ENCODE peak calls at places on chromosomes 2 and 18, in five cellular contexts. One of them, this sample, is unnamed.

GRCh38 chr2:199810422-199811250 is 40.4 kb downstream of the FTCDNL1 start:
- DNase-seq in SW480: no peak
- DNase-seq in astrocyte of the spinal cord: no peak
- DNase-seq in neural progenitor cell: no peak
- DNase-seq in adipocyte: peak; percentile 75
- DNase-seq in this sample: no peak

GRCh38 chr2:210502997-210503621 is 26.6 kb upstream of the LANCL1 start:
- DNase-seq in neural progenitor cell: peak; percentile 57
- DNase-seq in astrocyte of the spinal cord: peak; percentile 58
- DNase-seq in SW480: peak; percentile 44
- DNase-seq in adipocyte: peak; percentile 87
- DNase-seq in this sample: peak; percentile 57

GRCh38 chr2:31170071-31170698 is 31.9 kb upstream of the GALNT14 start:
- DNase-seq in astrocyte of the spinal cord: peak; percentile 56
- DNase-seq in SW480: peak; percentile 59
- DNase-seq in neural progenitor cell: peak; percentile 77
- DNase-seq in adipocyte: peak; percentile 80
- DNase-seq in this sample: peak; percentile 69

GRCh38 chr2:185316383-185316782 is 422.2 kb upstream of the FSIP2 start:
- DNase-seq in adipocyte: no peak
- DNase-seq in SW480: peak; percentile 1
- DNase-seq in neural progenitor cell: no peak
- DNase-seq in astrocyte of the spinal cord: no peak
- DNase-seq in this sample: no peak

GRCh38 chr18:6561029-6561861 is 146.5 kb upstream of the L3MBTL4 start:
- DNase-seq in astrocyte of the spinal cord: no peak
- DNase-seq in neural progenitor cell: peak; percentile 82
- DNase-seq in SW480: no peak
- DNase-seq in adipocyte: peak; percentile 48
- DNase-seq in this sample: no peak

GRCh38 chr2:39567507-39567906 is 98.2 kb upstream of the TMEM178A start:
- DNase-seq in SW480: no peak
- DNase-seq in astrocyte of the spinal cord: peak; percentile 83
- DNase-seq in adipocyte: peak; percentile 50
- DNase-seq in neural progenitor cell: no peak
- DNase-seq in this sample: no peak

GRCh38 chr2:69298862-69299261 is 88.2 kb downstream of the GFPT1 start:
- DNase-seq in neural progenitor cell: no peak
- DNase-seq in SW480: no peak
- DNase-seq in astrocyte of the spinal cord: peak; percentile 71
- DNase-seq in adipocyte: peak; percentile 49
- DNase-seq in this sample: no peak

GRCh38 chr2:55224761-55225261 is 7.3 kb downstream of the CLHC1 start:
- DNase-seq in neural progenitor cell: peak; percentile 14
- DNase-seq in astrocyte of the spinal cord: no peak
- DNase-seq in SW480: no peak
- DNase-seq in adipocyte: no peak
- DNase-seq in this sample: no peak

GRCh38 chr2:19879115-19879514 is 22.7 kb downstream of the TTC32 start:
- DNase-seq in astrocyte of the spinal cord: no peak
- DNase-seq in neural progenitor cell: no peak
- DNase-seq in adipocyte: no peak
- DNase-seq in SW480: no peak
- DNase-seq in this sample: no peak

GRCh38 chr18:59612461-59612860 is 84.8 kb downstream of the CCBE1 start:
- DNase-seq in astrocyte of the spinal cord: peak; percentile 66
- DNase-seq in neural progenitor cell: no peak
- DNase-seq in SW480: no peak
- DNase-seq in adipocyte: peak; percentile 90
- DNase-seq in this sample: no peak

GRCh38 chr18:63237911-63238710 is 81.5 kb downstream of the BCL2 start:
- DNase-seq in adipocyte: peak; percentile 92
- DNase-seq in astrocyte of the spinal cord: peak; percentile 91
- DNase-seq in neural progenitor cell: peak; percentile 81
- DNase-seq in SW480: peak; percentile 66
- DNase-seq in this sample: peak; percentile 57

GRCh38 chr2:44746856-44747612 is 194.5 kb upstream of the SIX3 start:
- DNase-seq in astrocyte of the spinal cord: no peak
- DNase-seq in neural progenitor cell: peak; percentile 31
- DNase-seq in SW480: no peak
- DNase-seq in adipocyte: no peak
- DNase-seq in this sample: peak; percentile 16

GRCh38 chr2:43005211-43005974 is 213.0 kb upstream of the HAAO start:
- DNase-seq in adipocyte: no peak
- DNase-seq in neural progenitor cell: no peak
- DNase-seq in astrocyte of the spinal cord: no peak
- DNase-seq in SW480: peak; percentile 85
- DNase-seq in this sample: peak; percentile 95

GRCh38 chr2:7632420-7632819 is 715.2 kb downstream of the RNF144A start:
- DNase-seq in adipocyte: no peak
- DNase-seq in SW480: no peak
- DNase-seq in neural progenitor cell: no peak
- DNase-seq in astrocyte of the spinal cord: no peak
- DNase-seq in this sample: no peak

GRCh38 chr2:200814917-200815316 is 3.2 kb downstream of the BZW1 start:
- DNase-seq in adipocyte: peak; percentile 65
- DNase-seq in astrocyte of the spinal cord: no peak
- DNase-seq in neural progenitor cell: no peak
- DNase-seq in SW480: no peak
- DNase-seq in this sample: no peak

GRCh38 chr2:162114291-162114690 is 37.8 kb downstream of the GCG start:
- DNase-seq in SW480: no peak
- DNase-seq in neural progenitor cell: no peak
- DNase-seq in adipocyte: peak; percentile 22
- DNase-seq in astrocyte of the spinal cord: peak; percentile 64
- DNase-seq in this sample: no peak

GRCh38 chr2:9984861-9985480 is 33.5 kb downstream of the GRHL1 start:
- DNase-seq in SW480: no peak
- DNase-seq in neural progenitor cell: no peak
- DNase-seq in astrocyte of the spinal cord: no peak
- DNase-seq in adipocyte: peak; percentile 59
- DNase-seq in this sample: no peak

GRCh38 chr2:26576565-26577441 is 64.4 kb downstream of the CIB4 start:
- DNase-seq in SW480: no peak
- DNase-seq in neural progenitor cell: no peak
- DNase-seq in astrocyte of the spinal cord: no peak
- DNase-seq in adipocyte: no peak
- DNase-seq in this sample: no peak

GRCh38 chr2:235958221-235958620 is 210.0 kb downstream of the GBX2 start:
- DNase-seq in neural progenitor cell: no peak
- DNase-seq in adipocyte: no peak
- DNase-seq in astrocyte of the spinal cord: no peak
- DNase-seq in SW480: no peak
- DNase-seq in this sample: no peak

GRCh38 chr2:37271376-37272067 is 40.1 kb downstream of the NDUFAF7 start:
- DNase-seq in SW480: no peak
- DNase-seq in astrocyte of the spinal cord: no peak
- DNase-seq in neural progenitor cell: no peak
- DNase-seq in adipocyte: no peak
- DNase-seq in this sample: no peak

GRCh38 chr2:128346811-128347558 is 28.3 kb upstream of the HS6ST1 start:
- DNase-seq in astrocyte of the spinal cord: no peak
- DNase-seq in neural progenitor cell: no peak
- DNase-seq in SW480: no peak
- DNase-seq in adipocyte: no peak
- DNase-seq in this sample: no peak

GRCh38 chr18:48605408-48605845 is 66.6 kb downstream of the CTIF start:
- DNase-seq in astrocyte of the spinal cord: peak; percentile 35
- DNase-seq in neural progenitor cell: peak; percentile 84
- DNase-seq in SW480: peak; percentile 17
- DNase-seq in adipocyte: no peak
- DNase-seq in this sample: peak; percentile 28

GRCh38 chr18:79905389-79905911 is 46.0 kb downstream of the SLC66A2 start:
- DNase-seq in adipocyte: peak; percentile 7
- DNase-seq in astrocyte of the spinal cord: no peak
- DNase-seq in neural progenitor cell: no peak
- DNase-seq in SW480: no peak
- DNase-seq in this sample: no peak

GRCh38 chr2:159939946-159940345 is 122.5 kb downstream of the PLA2R1 start:
- DNase-seq in SW480: peak; percentile 36
- DNase-seq in neural progenitor cell: no peak
- DNase-seq in astrocyte of the spinal cord: peak; percentile 36
- DNase-seq in adipocyte: peak; percentile 62
- DNase-seq in this sample: peak; percentile 18

GRCh38 chr18:57744211-57744694 is 58.9 kb downstream of the ATP8B1 start:
- DNase-seq in neural progenitor cell: no peak
- DNase-seq in SW480: no peak
- DNase-seq in astrocyte of the spinal cord: peak; percentile 57
- DNase-seq in adipocyte: peak; percentile 68
- DNase-seq in this sample: no peak

GRCh38 chr2:96970910-96971309 is 15.5 kb downstream of the FAM178B start:
- DNase-seq in adipocyte: no peak
- DNase-seq in SW480: peak; percentile 94
- DNase-seq in neural progenitor cell: no peak
- DNase-seq in astrocyte of the spinal cord: no peak
- DNase-seq in this sample: no peak

GRCh38 chr2:101205521-101205998 is 47.1 kb upstream of the CNOT11 start:
- DNase-seq in neural progenitor cell: peak; percentile 70
- DNase-seq in astrocyte of the spinal cord: peak; percentile 84
- DNase-seq in adipocyte: peak; percentile 93
- DNase-seq in SW480: peak; percentile 85
- DNase-seq in this sample: peak; percentile 62

GRCh38 chr2:11320698-11321492 is 23.5 kb downstream of the ROCK2 start:
- DNase-seq in SW480: no peak
- DNase-seq in neural progenitor cell: no peak
- DNase-seq in astrocyte of the spinal cord: no peak
- DNase-seq in adipocyte: no peak
- DNase-seq in this sample: no peak

GRCh38 chr2:197269173-197269572 is 41.4 kb downstream of the ANKRD44 start:
- DNase-seq in astrocyte of the spinal cord: peak; percentile 70
- DNase-seq in neural progenitor cell: no peak
- DNase-seq in adipocyte: no peak
- DNase-seq in SW480: no peak
- DNase-seq in this sample: no peak

GRCh38 chr18:64405161-64405560 is 256.3 kb upstream of the LINC00305 start:
- DNase-seq in adipocyte: no peak
- DNase-seq in astrocyte of the spinal cord: peak; percentile 65
- DNase-seq in SW480: no peak
- DNase-seq in neural progenitor cell: no peak
- DNase-seq in this sample: no peak

GRCh38 chr18:30440351-30440750 is 602.2 kb downstream of the DSC3 start:
- DNase-seq in neural progenitor cell: no peak
- DNase-seq in SW480: no peak
- DNase-seq in astrocyte of the spinal cord: no peak
- DNase-seq in adipocyte: no peak
- DNase-seq in this sample: no peak

GRCh38 chr18:24204904-24205303 is 66.0 kb downstream of the CABYR start:
- DNase-seq in astrocyte of the spinal cord: no peak
- DNase-seq in SW480: no peak
- DNase-seq in neural progenitor cell: no peak
- DNase-seq in adipocyte: no peak
- DNase-seq in this sample: no peak

GRCh38 chr18:61893304-61893970 is 630 bp upstream of the RNF152 start:
- DNase-seq in neural progenitor cell: peak; percentile 81
- DNase-seq in astrocyte of the spinal cord: peak; percentile 45
- DNase-seq in SW480: no peak
- DNase-seq in adipocyte: peak; percentile 75
- DNase-seq in this sample: peak; percentile 64

GRCh38 chr18:24802439-24802838 is 342.0 kb downstream of the HRH4 start:
- DNase-seq in neural progenitor cell: no peak
- DNase-seq in adipocyte: no peak
- DNase-seq in SW480: no peak
- DNase-seq in astrocyte of the spinal cord: no peak
- DNase-seq in this sample: no peak

GRCh38 chr18:64011513-64011912 is 41.6 kb downstream of the SERPINB8 start:
- DNase-seq in astrocyte of the spinal cord: no peak
- DNase-seq in SW480: no peak
- DNase-seq in neural progenitor cell: no peak
- DNase-seq in adipocyte: no peak
- DNase-seq in this sample: no peak

GRCh38 chr2:206160124-206160806 is 570 bp downstream of the EEF1B2 start:
- DNase-seq in neural progenitor cell: no peak
- DNase-seq in astrocyte of the spinal cord: no peak
- DNase-seq in SW480: no peak
- DNase-seq in adipocyte: peak; percentile 78
- DNase-seq in this sample: peak; percentile 11

GRCh38 chr2:111945444-111946293 is 47.3 kb downstream of the MERTK start:
- DNase-seq in astrocyte of the spinal cord: no peak
- DNase-seq in SW480: no peak
- DNase-seq in neural progenitor cell: no peak
- DNase-seq in adipocyte: no peak
- DNase-seq in this sample: no peak

GRCh38 chr2:67006373-67006960 is 390.7 kb upstream of the ETAA1 start:
- DNase-seq in astrocyte of the spinal cord: no peak
- DNase-seq in neural progenitor cell: no peak
- DNase-seq in SW480: no peak
- DNase-seq in adipocyte: no peak
- DNase-seq in this sample: no peak